ENCODE peak calls at places on chromosomes 11 and 22, in five cellular contexts. S, L, T, G and N are unnamed samples.

GRCh38 chr11:3162410-3163240 is 2.5 kb downstream of the OSBPL5 start:
- DNase-seq in G (no peak), T (peak), S (no peak), L (no peak), N (no peak)

GRCh38 chr22:30879398-30879797 is 89.2 kb downstream of the MORC2 start:
- DNase-seq in S (no peak), L (no peak), T (peak), G (no peak), N (peak)

GRCh38 chr11:90453525-90453924 is 230.7 kb upstream of the CHORDC1 start:
- DNase-seq in G (no peak), L (no peak), T (no peak), S (no peak), N (no peak)

GRCh38 chr22:44256860-44257560 is 55.7 kb downstream of the SHISAL1 start:
- DNase-seq in G (no peak), L (no peak), T (no peak), S (no peak), N (no peak)

GRCh38 chr11:898540-899190 is 11.9 kb downstream of the CHID1 start:
- DNase-seq in T (no peak), L (no peak), G (peak), S (peak), N (no peak)

GRCh38 chr11:57536947-57537654 is at the start of gene SMTNL1:
- DNase-seq in G (no peak), T (no peak), S (no peak), L (no peak), N (peak)

GRCh38 chr22:39170825-39171622 is 18.5 kb upstream of the CBX7 start:
- DNase-seq in S (peak), G (peak), L (peak), T (no peak), N (peak)

GRCh38 chr11:64126796-64127195 is 39.1 kb downstream of the MACROD1 start:
- DNase-seq in L (no peak), S (no peak), T (no peak), G (no peak), N (no peak)

GRCh38 chr11:86623041-86623621 is 49.3 kb downstream of the ME3 start:
- DNase-seq in T (no peak), G (no peak), S (peak), L (no peak), N (no peak)

GRCh38 chr11:129815596-129816461 is at the start of gene TMEM45B:
- DNase-seq in S (no peak), G (no peak), T (no peak), L (peak), N (no peak)

GRCh38 chr11:6682591-6682935 is 577 bp downstream of the MRPL17 start:
- DNase-seq in G (no peak), S (no peak), L (peak), T (no peak), N (no peak)

GRCh38 chr11:927871-928270 is 2.2 kb downstream of the AP2A2 start:
- DNase-seq in L (peak), S (no peak), T (no peak), G (no peak), N (peak)

GRCh38 chr22:40593460-40594273 is 42.9 kb downstream of the MRTFA start:
- DNase-seq in L (no peak), S (no peak), G (no peak), T (no peak), N (no peak)

GRCh38 chr22:30444632-30445437 is 19.3 kb downstream of the MTFP1 start:
- DNase-seq in T (no peak), L (peak), G (peak), S (peak), N (no peak)

GRCh38 chr11:101188801-101189200 is 59.2 kb upstream of the PGR start:
- DNase-seq in L (no peak), S (no peak), G (no peak), T (no peak), N (no peak)

GRCh38 chr22:19307872-19308271 is 16.4 kb upstream of the CLTCL1 start:
- DNase-seq in L (no peak), T (no peak), G (no peak), S (no peak), N (no peak)

GRCh38 chr11:108938604-108939003 is 273.7 kb downstream of the DDX10 start:
- DNase-seq in T (no peak), G (no peak), S (peak), L (no peak), N (no peak)

GRCh38 chr22:30079952-30080533 is at the start of gene HORMAD2:
- DNase-seq in T (no peak), S (peak), L (no peak), G (no peak), N (no peak)

GRCh38 chr11:30775123-30775522 is 189.0 kb upstream of the MPPED2 start:
- DNase-seq in G (no peak), T (no peak), S (no peak), L (no peak), N (no peak)
- TF ChIP-seq CTCF in G (no peak), T (no peak), S (no peak), L (no peak), N (no peak)

GRCh38 chr11:85167038-85167437 is 460.1 kb downstream of the DLG2 start:
- DNase-seq in S (peak), G (no peak), L (no peak), T (no peak), N (no peak)

GRCh38 chr11:85167471-85167870 is 459.7 kb downstream of the DLG2 start:
- DNase-seq in L (no peak), S (no peak), G (no peak), T (no peak), N (no peak)

GRCh38 chr11:85165819-85166218 is 461.3 kb downstream of the DLG2 start:
- DNase-seq in T (no peak), S (no peak), G (no peak), L (no peak), N (no peak)

GRCh38 chr11:85170184-85170583 is 457.0 kb downstream of the DLG2 start:
- DNase-seq in G (peak), L (no peak), S (peak), T (no peak), N (no peak)

GRCh38 chr11:85164743-85165142 is 462.4 kb downstream of the DLG2 start:
- DNase-seq in S (no peak), G (no peak), T (no peak), L (no peak), N (no peak)
- TF ChIP-seq CTCF in S (no peak), G (no peak), T (no peak), L (no peak), N (no peak)

GRCh38 chr11:68038718-68039525 is at the start of gene TCIRG1:
- DNase-seq in T (no peak), L (peak), G (peak), S (peak), N (peak)
- TF ChIP-seq CTCF in T (no peak), L (no peak), G (no peak), S (no peak), N (peak)

GRCh38 chr11:36132940-36133339 is 156.3 kb downstream of the COMMD9 start:
- DNase-seq in L (no peak), S (no peak), T (no peak), G (no peak), N (no peak)

GRCh38 chr11:36135062-36135461 is 154.2 kb downstream of the COMMD9 start:
- DNase-seq in L (no peak), S (no peak), T (no peak), G (no peak), N (no peak)

GRCh38 chr11:36130401-36130800 is 158.8 kb downstream of the COMMD9 start:
- DNase-seq in L (no peak), T (no peak), G (no peak), S (peak), N (no peak)

GRCh38 chr11:36129955-36130354 is 159.3 kb downstream of the COMMD9 start:
- DNase-seq in S (no peak), L (no peak), T (no peak), G (no peak), N (no peak)

DNA sequence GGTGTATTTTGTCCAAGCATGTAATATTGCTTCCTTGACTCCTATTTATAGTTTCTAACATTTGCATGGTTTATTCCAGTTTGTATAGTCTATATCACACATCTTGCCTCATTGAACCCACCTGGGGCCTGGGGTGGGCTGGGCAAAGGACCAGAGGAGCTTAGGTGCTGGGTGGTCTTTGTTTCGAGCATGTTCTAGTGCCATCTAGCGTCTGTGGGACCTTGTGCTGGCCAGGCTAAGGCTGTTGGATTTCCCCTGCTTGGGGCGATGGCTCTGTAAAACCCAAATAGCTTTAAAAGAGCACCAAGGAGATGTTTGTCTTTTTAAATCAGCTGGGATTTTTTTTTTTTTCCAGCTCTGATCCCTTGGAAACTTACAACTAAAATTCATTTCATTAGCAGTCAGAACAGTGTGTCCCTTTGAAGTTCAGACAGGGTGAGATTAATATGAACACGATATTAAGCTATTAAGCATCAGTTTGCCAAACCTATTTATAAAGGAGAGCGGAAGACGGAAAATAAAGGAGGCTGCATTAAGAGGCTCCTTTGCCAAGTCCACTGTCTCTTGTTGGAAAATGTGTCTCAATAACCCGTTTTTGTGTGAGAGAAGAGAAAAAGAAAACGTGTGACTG is 157.4 kb downstream of the COMMD9 start:
- DNase-seq in L (peak), T (no peak), S (no peak), G (peak), N (no peak)
- TF ChIP-seq CTCF in L (peak), T (peak), S (peak), G (peak), N (peak)

DNA sequence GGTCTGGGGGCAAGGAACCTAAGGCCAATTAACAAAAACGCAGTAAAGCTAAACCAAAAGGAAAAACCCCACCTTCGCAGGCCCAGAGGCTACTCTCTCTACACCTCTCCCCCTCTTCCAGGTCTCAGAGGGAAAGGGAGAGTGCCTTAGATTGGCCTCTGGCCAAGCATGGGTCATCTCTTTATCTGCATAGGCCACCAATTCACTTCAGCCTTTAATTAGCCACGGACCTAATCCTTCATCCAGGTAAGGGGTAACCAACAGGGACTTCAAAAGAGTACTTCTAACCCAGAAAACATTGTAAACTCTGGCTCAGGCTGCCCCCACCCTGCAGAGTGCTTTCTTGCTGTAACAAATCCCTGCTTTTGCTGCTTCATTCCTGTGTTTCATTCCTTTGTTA is 9.4 kb downstream of the VSTM5 start:
- DNase-seq in S (no peak), L (no peak), T (no peak), G (no peak), N (no peak)
- TF ChIP-seq CTCF in S (no peak), L (no peak), T (no peak), G (no peak), N (no peak)

GRCh38 chr11:75677275-75677674 is 8.4 kb upstream of the MAP6 start:
- DNase-seq in S (no peak), T (no peak), G (no peak), L (no peak), N (no peak)
- TF ChIP-seq CTCF in S (no peak), T (no peak), G (no peak), L (no peak), N (no peak)

GRCh38 chr11:58577441-58578135 is 1.3 kb upstream of the ZFP91 start:
- DNase-seq in T (no peak), G (no peak), L (peak), S (peak), N (peak)

GRCh38 chr11:58575377-58576020 is at the start of gene LPXN:
- DNase-seq in T (no peak), L (peak), S (peak), G (no peak), N (no peak)

GRCh38 chr11:58578635-58579191 is at the start of gene ZFP91:
- DNase-seq in L (peak), G (peak), S (peak), T (peak), N (peak)

GRCh38 chr11:58578136-58578634 is 678 bp upstream of the ZFP91 start:
- DNase-seq in L (peak), G (peak), T (peak), S (peak), N (peak)

GRCh38 chr11:58576792-58577440 is 1.3 kb upstream of the LPXN start:
- DNase-seq in S (peak), L (peak), T (no peak), G (peak), N (peak)
- TF ChIP-seq CTCF in S (peak), L (peak), T (peak), G (peak), N (peak)